ENCODE peak calls at places on chromosomes 6 and 20, in nine cellular contexts. B, A, S, Z, T, O, Q, V and X are unnamed samples.

GRCh38 chr20:52060794-52061714 is 130.5 kb downstream of the ZFP64 start:
- DNase-seq in B (no peak), A (peak), S (no peak), Z (no peak), T (no peak), O (no peak), Q (peak), V (no peak), X (peak)

GRCh38 chr20:38833154-38833856 is 27.8 kb downstream of the PPP1R16B start:
- DNase-seq in B (no peak), A (no peak), S (no peak), Z (peak), T (no peak), O (no peak), Q (no peak), V (no peak), X (no peak)

GRCh38 chr6:155221086-155221485 is 42.7 kb upstream of the CLDN20 start:
- DNase-seq in B (no peak), A (no peak), S (no peak), Z (no peak), T (no peak), O (no peak), Q (no peak), V (no peak), X (no peak)

GRCh38 chr6:43910638-43911353 is 140.8 kb downstream of the VEGFA start:
- DNase-seq in B (no peak), A (no peak), S (no peak), Z (no peak), T (no peak), O (no peak), Q (peak), V (no peak), X (peak)

GRCh38 chr6:157269261-157269794 is 54.0 kb downstream of the TMEM242 start:
- DNase-seq in B (no peak), A (peak), S (peak), Z (no peak), T (peak), O (peak), Q (peak), V (no peak), X (peak)

GRCh38 chr6:12348530-12349511 is 58.7 kb downstream of the EDN1 start:
- DNase-seq in B (no peak), A (no peak), S (no peak), Z (no peak), T (no peak), O (no peak), Q (peak), V (no peak), X (peak)

GRCh38 chr6:114083251-114083650 is 112.3 kb upstream of the HDAC2 start:
- DNase-seq in B (no peak), A (no peak), S (no peak), Z (no peak), T (no peak), O (no peak), Q (no peak), V (no peak), X (no peak)

GRCh38 chr6:19851273-19852089 is 14.3 kb downstream of the ID4 start:
- DNase-seq in B (no peak), A (peak), S (peak), Z (peak), T (no peak), O (no peak), Q (peak), V (peak), X (peak)

GRCh38 chr6:38262041-38262440 is 377.7 kb downstream of the BTBD9 start:
- DNase-seq in B (no peak), A (no peak), S (no peak), Z (no peak), T (no peak), O (no peak), Q (peak), V (no peak), X (peak)

GRCh38 chr6:106728296-106728870 is 99.0 kb downstream of the QRSL1 start:
- DNase-seq in B (no peak), A (no peak), S (no peak), Z (no peak), T (no peak), O (no peak), Q (no peak), V (peak), X (no peak)

GRCh38 chr6:164396071-164397047 is 913.0 kb downstream of the C6orf118 start:
- DNase-seq in B (no peak), A (no peak), S (no peak), Z (no peak), T (no peak), O (peak), Q (peak), V (no peak), X (peak)

GRCh38 chr6:116773886-116774285 is 8.4 kb upstream of the FAM162B start:
- DNase-seq in B (no peak), A (no peak), S (no peak), Z (no peak), T (no peak), O (no peak), Q (peak), V (no peak), X (peak)

GRCh38 chr6:126748141-126748540 is 370.3 kb upstream of the RSPO3 start:
- DNase-seq in B (no peak), A (no peak), S (no peak), Z (no peak), T (no peak), O (no peak), Q (peak), V (no peak), X (no peak)

GRCh38 chr6:162934844-162935243 is 207.1 kb downstream of the PACRG start:
- DNase-seq in B (no peak), A (no peak), S (no peak), Z (no peak), T (no peak), O (no peak), Q (no peak), V (no peak), X (no peak)

GRCh38 chr6:41459738-41460137 is 86.4 kb upstream of the FOXP4 start:
- DNase-seq in B (no peak), A (no peak), S (no peak), Z (no peak), T (no peak), O (no peak), Q (no peak), V (no peak), X (no peak)

GRCh38 chr6:102742033-102742432 is 1348.5 kb downstream of the GRIK2 start:
- DNase-seq in B (no peak), A (no peak), S (no peak), Z (no peak), T (no peak), O (no peak), Q (no peak), V (no peak), X (no peak)

GRCh38 chr6:11172501-11173337 is 59.7 kb downstream of the NEDD9 start:
- DNase-seq in B (no peak), A (peak), S (peak), Z (peak), T (no peak), O (peak), Q (peak), V (peak), X (peak)

GRCh38 chr6:32852018-32852843 is 1.3 kb downstream of the TAP1 start:
- DNase-seq in B (no peak), A (peak), S (peak), Z (peak), T (peak), O (no peak), Q (no peak), V (no peak), X (peak)

GRCh38 chr6:163414117-163414366 is 476 bp upstream of the QKI start:
- DNase-seq in B (no peak), A (no peak), S (no peak), Z (no peak), T (no peak), O (no peak), Q (no peak), V (no peak), X (no peak)

GRCh38 chr20:38186788-38187221 is 21.7 kb upstream of the TGM2 start:
- DNase-seq in B (no peak), A (no peak), S (no peak), Z (no peak), T (no peak), O (no peak), Q (peak), V (no peak), X (peak)

GRCh38 chr6:25248100-25248499 is 31.1 kb upstream of the CARMIL1 start:
- DNase-seq in B (no peak), A (no peak), S (no peak), Z (no peak), T (no peak), O (no peak), Q (peak), V (no peak), X (peak)

GRCh38 chr6:30885481-30885998 is 1.2 kb downstream of the DDR1 start:
- DNase-seq in B (no peak), A (peak), S (peak), Z (no peak), T (no peak), O (peak), Q (peak), V (no peak), X (no peak)

GRCh38 chr20:61771805-61772350 is 293.8 kb downstream of the TAF4 start:
- DNase-seq in B (no peak), A (no peak), S (no peak), Z (no peak), T (no peak), O (peak), Q (no peak), V (no peak), X (no peak)

GRCh38 chr6:3324262-3324942 is 65.7 kb downstream of the PSMG4 start:
- DNase-seq in B (peak), A (no peak), S (no peak), Z (peak), T (no peak), O (peak), Q (peak), V (no peak), X (peak)

GRCh38 chr6:148822819-148823218 is 76.0 kb downstream of the UST start:
- DNase-seq in B (no peak), A (no peak), S (no peak), Z (no peak), T (no peak), O (no peak), Q (no peak), V (no peak), X (no peak)

GRCh38 chr6:128259735-128260685 is 260.4 kb downstream of the PTPRK start:
- DNase-seq in B (no peak), A (no peak), S (no peak), Z (peak), T (no peak), O (no peak), Q (no peak), V (no peak), X (no peak)

GRCh38 chr6:132813173-132813856 is 1.1 kb upstream of the RPS12 start:
- DNase-seq in B (no peak), A (peak), S (peak), Z (peak), T (peak), O (peak), Q (peak), V (peak), X (peak)

GRCh38 chr6:170152989-170153388 is 137.9 kb downstream of the DLL1 start:
- DNase-seq in B (no peak), A (peak), S (peak), Z (no peak), T (peak), O (no peak), Q (peak), V (no peak), X (peak)

GRCh38 chr20:51195419-51195901 is 172.6 kb upstream of the KCNG1 start:
- DNase-seq in B (no peak), A (no peak), S (no peak), Z (no peak), T (no peak), O (peak), Q (peak), V (no peak), X (peak)

GRCh38 chr20:2759143-2759542 is 41.3 kb downstream of the CPXM1 start:
- DNase-seq in B (no peak), A (no peak), S (no peak), Z (no peak), T (no peak), O (peak), Q (no peak), V (peak), X (no peak)

GRCh38 chr20:61297981-61298380 is 45.9 kb downstream of the CDH4 start:
- DNase-seq in B (no peak), A (no peak), S (no peak), Z (no peak), T (no peak), O (no peak), Q (peak), V (no peak), X (peak)

DNA sequence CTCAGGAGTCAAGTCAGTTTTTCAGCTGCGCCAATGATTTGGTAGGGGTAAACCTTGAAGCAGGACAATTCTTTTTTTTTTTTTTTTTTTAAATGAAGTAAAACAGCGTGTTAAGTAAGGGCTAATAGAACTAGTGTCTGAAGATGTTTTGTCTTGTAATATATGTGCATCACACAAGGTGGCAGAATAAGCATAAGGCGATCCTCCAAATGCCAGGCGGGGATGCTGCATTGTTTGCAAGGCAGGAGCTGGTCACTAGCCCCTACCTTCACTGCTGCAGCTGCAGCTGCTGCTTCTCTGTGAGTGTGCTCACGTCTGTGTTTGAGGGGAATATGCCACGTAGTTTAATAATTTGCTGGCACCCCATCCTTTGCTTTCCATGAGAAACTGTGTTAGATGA is 272.7 kb upstream of the MAP3K7 start:
- DNase-seq in B (no peak), A (no peak), S (no peak), Z (peak), T (no peak), O (no peak), Q (no peak), V (peak), X (no peak)
- TF ChIP-seq CTCF in B (no peak), A (no peak), S (no peak), Z (no peak), T (no peak), O (no peak), Q (no peak), V (peak), X (no peak)

GRCh38 chr20:25750220-25750764 is 53.6 kb upstream of the ZNF337 start:
- DNase-seq in B (no peak), A (no peak), S (no peak), Z (no peak), T (no peak), O (peak), Q (no peak), V (no peak), X (no peak)
- H3K4me3 ChIP-seq in B (peak), A (peak), S (peak), Z (peak), T (no peak), O (no peak), Q (peak), V (peak), X (peak)

GRCh38 chr20:44734938-44735337 is 10.7 kb upstream of the KCNK15 start:
- DNase-seq in B (no peak), A (no peak), S (no peak), Z (no peak), T (no peak), O (no peak), Q (peak), V (no peak), X (no peak)

GRCh38 chr20:44735816-44736169 is 9.9 kb upstream of the KCNK15 start:
- DNase-seq in B (no peak), A (no peak), S (no peak), Z (no peak), T (no peak), O (no peak), Q (no peak), V (no peak), X (no peak)

GRCh38 chr20:44731657-44732056 is 14.0 kb upstream of the KCNK15 start:
- DNase-seq in B (no peak), A (no peak), S (no peak), Z (no peak), T (peak), O (no peak), Q (no peak), V (no peak), X (no peak)

GRCh38 chr20:44732327-44732726 is 13.3 kb upstream of the KCNK15 start:
- DNase-seq in B (no peak), A (no peak), S (no peak), Z (peak), T (no peak), O (no peak), Q (peak), V (no peak), X (no peak)

GRCh38 chr20:44733341-44734069 is 12.2 kb upstream of the KCNK15 start:
- DNase-seq in B (no peak), A (peak), S (peak), Z (peak), T (peak), O (peak), Q (peak), V (peak), X (peak)
- TF ChIP-seq CTCF in B (peak), A (peak), S (peak), Z (peak), T (peak), O (peak), Q (peak), V (peak), X (peak)

GRCh38 chr6:28267695-28268059 is 734 bp downstream of the ZSCAN26 start:
- DNase-seq in B (no peak), A (no peak), S (no peak), Z (no peak), T (no peak), O (no peak), Q (no peak), V (no peak), X (no peak)

GRCh38 chr6:28263946-28264345 is 3.0 kb upstream of the ZSCAN26 start:
- DNase-seq in B (no peak), A (no peak), S (no peak), Z (no peak), T (no peak), O (no peak), Q (no peak), V (no peak), X (no peak)

GRCh38 chr6:28266962-28267694 is at the start of gene ZSCAN26:
- DNase-seq in B (peak), A (peak), S (peak), Z (peak), T (peak), O (peak), Q (peak), V (peak), X (peak)

GRCh38 chr6:28264834-28265401 is 2.0 kb upstream of the ZSCAN26 start:
- DNase-seq in B (no peak), A (no peak), S (no peak), Z (no peak), T (no peak), O (no peak), Q (no peak), V (no peak), X (no peak)

GRCh38 chr6:28266563-28266961 is 381 bp upstream of the ZSCAN26 start:
- DNase-seq in B (no peak), A (no peak), S (no peak), Z (no peak), T (no peak), O (no peak), Q (no peak), V (no peak), X (no peak)
- H3K4me3 ChIP-seq in B (peak), A (peak), S (peak), Z (peak), T (peak), O (peak), Q (peak), V (peak), X (peak)

GRCh38 chr20:19415786-19416185 is 203.3 kb downstream of the SLC24A3 start:
- DNase-seq in B (no peak), A (no peak), S (no peak), Z (no peak), T (no peak), O (no peak), Q (no peak), V (no peak), X (no peak)
- TF ChIP-seq CTCF in B (no peak), A (no peak), S (no peak), Z (no peak), T (no peak), O (no peak), Q (no peak), V (no peak), X (no peak)

GRCh38 chr6:167225903-167226508 is 65.1 kb upstream of the UNC93A start:
- DNase-seq in B (no peak), A (no peak), S (no peak), Z (no peak), T (no peak), O (peak), Q (no peak), V (no peak), X (no peak)

GRCh38 chr6:167226791-167227190 is 64.3 kb upstream of the UNC93A start:
- DNase-seq in B (no peak), A (no peak), S (no peak), Z (no peak), T (no peak), O (peak), Q (no peak), V (no peak), X (no peak)

GRCh38 chr6:167232355-167232754 is 58.8 kb upstream of the UNC93A start:
- DNase-seq in B (no peak), A (no peak), S (no peak), Z (no peak), T (no peak), O (no peak), Q (no peak), V (no peak), X (no peak)

GRCh38 chr6:167229586-167229985 is 61.5 kb upstream of the UNC93A start:
- DNase-seq in B (no peak), A (no peak), S (no peak), Z (no peak), T (no peak), O (peak), Q (no peak), V (no peak), X (no peak)

GRCh38 chr6:167227984-167228383 is 63.1 kb upstream of the UNC93A start:
- DNase-seq in B (no peak), A (no peak), S (no peak), Z (no peak), T (no peak), O (peak), Q (no peak), V (no peak), X (no peak)
- H3K4me3 ChIP-seq in B (no peak), A (no peak), S (no peak), Z (no peak), T (no peak), O (no peak), Q (no peak), V (no peak), X (no peak)

GRCh38 chr6:52167272-52167671 is 18.9 kb upstream of the IL17A start:
- DNase-seq in B (no peak), A (no peak), S (no peak), Z (no peak), T (no peak), O (no peak), Q (no peak), V (no peak), X (no peak)

GRCh38 chr6:52160468-52161104 is 25.6 kb upstream of the IL17A start:
- DNase-seq in B (no peak), A (no peak), S (no peak), Z (no peak), T (no peak), O (no peak), Q (no peak), V (no peak), X (no peak)

GRCh38 chr6:52161689-52162438 is 24.3 kb upstream of the IL17A start:
- DNase-seq in B (no peak), A (no peak), S (no peak), Z (peak), T (no peak), O (no peak), Q (no peak), V (no peak), X (no peak)

GRCh38 chr6:52164319-52165094 is 21.7 kb upstream of the IL17A start:
- DNase-seq in B (no peak), A (no peak), S (no peak), Z (peak), T (no peak), O (no peak), Q (no peak), V (no peak), X (no peak)

GRCh38 chr6:52162940-52163908 is 23.0 kb upstream of the IL17A start:
- DNase-seq in B (no peak), A (no peak), S (no peak), Z (peak), T (no peak), O (no peak), Q (peak), V (peak), X (peak)
- TF ChIP-seq CTCF in B (peak), A (peak), S (peak), Z (peak), T (peak), O (no peak), Q (peak), V (peak), X (peak)